ENCODE peak calls at places on chromosomes 13 and 19, in four cellular contexts. C is stimulated activated CD4-positive, alpha-beta T cell treated with anti-CD3 and anti-CD28 coated beads, Interleukin-12 subunit alpha, Interleukin-12 subunit beta, amount 100 ng/mL, for 4 hours; V is mammary epithelial cell; P is effector memory CD4-positive, alpha-beta T cell. J is an unnamed sample.

GRCh38 chr13:63409791-63410351 is 1994.2 kb upstream of the PCDH20 start:
- DNase-seq in V (no peak), C (no peak), P (no peak), J (no peak)

GRCh38 chr13:41682766-41683165 is 225.4 kb downstream of the RGCC start:
- DNase-seq in V (no peak), P (no peak), C (no peak), J (no peak)

GRCh38 chr13:19184176-19184575 is 2.6 kb upstream of the TUBA3C start:
- DNase-seq in V (no peak), P (no peak), C (no peak), J (no peak)

GRCh38 chr19:53978975-53979801 is 12.2 kb upstream of the CACNG6 start:
- DNase-seq in C (no peak), P (no peak), V (no peak), J (peak; percentile 22)

GRCh38 chr13:109918179-109918651 is 131.8 kb upstream of the IRS2 start:
- DNase-seq in P (no peak), V (no peak), C (no peak), J (no peak)

GRCh38 chr19:39469567-39469966 is 11.1 kb upstream of the TIMM50 start:
- DNase-seq in P (no peak), C (no peak), V (no peak), J (no peak)

GRCh38 chr19:1496714-1497577 is 6.0 kb downstream of the REEP6 start:
- DNase-seq in P (no peak), V (no peak), C (no peak), J (no peak)

GRCh38 chr13:41509996-41510395 is 52.6 kb downstream of the RGCC start:
- DNase-seq in C (no peak), P (no peak), V (no peak), J (no peak)

GRCh38 chr19:860481-861098 is 1.1 kb downstream of the CFD start:
- DNase-seq in C (peak; percentile 55), P (peak; percentile 54), V (peak; percentile 61), J (peak; percentile 77)

GRCh38 chr19:42555317-42555716 is 27.0 kb upstream of the CEACAM1 start:
- DNase-seq in P (no peak), V (no peak), C (no peak), J (no peak)

GRCh38 chr19:10230904-10231623 is at the start of gene S1PR2:
- DNase-seq in V (peak; percentile 57), P (peak; percentile 78), C (peak; percentile 71), J (peak; percentile 59)

GRCh38 chr13:20567881-20568528 is 1.0 kb downstream of the IFT88 start:
- DNase-seq in V (no peak), C (no peak), P (no peak), J (peak; percentile 6)

GRCh38 chr19:30719189-30719990 is 347.2 kb downstream of the ZNF536 start:
- DNase-seq in C (no peak), P (no peak), V (peak; percentile 29), J (no peak)

GRCh38 chr13:23790591-23791170 is 98.5 kb downstream of the MIPEP start:
- DNase-seq in P (no peak), C (no peak), V (no peak), J (no peak)

GRCh38 chr19:12163841-12164240 is 945 bp downstream of the ZNF136 start:
- DNase-seq in P (no peak), V (peak; percentile 17), C (no peak), J (peak; percentile 6)

GRCh38 chr19:812049-812816 is 9.5 kb downstream of the PLPPR3 start:
- DNase-seq in V (no peak), P (no peak), C (no peak), J (no peak)

GRCh38 chr19:33746159-33746558 is 50.5 kb upstream of the KCTD15 start:
- DNase-seq in P (no peak), C (no peak), V (no peak), J (no peak)

GRCh38 chr13:108597943-108598342 is 31.5 kb upstream of the MYO16 start:
- DNase-seq in P (no peak), V (peak; percentile 4), C (no peak), J (peak; percentile 43)

GRCh38 chr13:37136633-37137032 is 31.2 kb upstream of the CSNK1A1L start:
- DNase-seq in P (no peak), C (no peak), V (no peak), J (no peak)

J was measured in PC-3.